ENCODE peak calls at places on chromosomes 5 and 9, in four cellular contexts. K is ELR, Q is kidney epithelial cell, B is neuronal stem cell. U is an unnamed sample.

GRCh38 chr9:111959468-111959941 is 62.9 kb downstream of the UGCG start:
- DNase-seq in K (peak), Q (peak), B (no peak), U (peak)

GRCh38 chr9:68547417-68547816 is 6.7 kb upstream of the TMEM252 start:
- DNase-seq in K (no peak), Q (no peak), B (no peak), U (no peak)

GRCh38 chr5:157670662-157671591 is at the start of gene C5orf52:
- DNase-seq in K (peak), Q (no peak), B (no peak), U (no peak)

GRCh38 chr5:175892401-175892800 is 21.0 kb downstream of the CPLX2 start:
- DNase-seq in K (no peak), Q (no peak), B (no peak), U (no peak)

GRCh38 chr5:158589939-158590338 is 509.8 kb downstream of the EBF1 start:
- DNase-seq in K (no peak), Q (no peak), B (no peak), U (no peak)

GRCh38 chr5:79189439-79190234 is 46.3 kb upstream of the JMY start:
- DNase-seq in K (no peak), Q (no peak), B (no peak), U (no peak)

GRCh38 chr9:83537331-83538171 is 650 bp downstream of the FRMD3 start:
- DNase-seq in K (peak), Q (no peak), B (no peak), U (no peak)

GRCh38 chr9:125241863-125242739 is 958 bp upstream of the HSPA5 start:
- DNase-seq in K (no peak), Q (no peak), B (no peak), U (peak)

GRCh38 chr5:5244581-5244980 is 104.5 kb downstream of the ADAMTS16 start:
- DNase-seq in K (no peak), Q (no peak), B (no peak), U (no peak)

GRCh38 chr5:7850241-7850532 is 746 bp downstream of the CFAP90 start:
- DNase-seq in K (no peak), Q (no peak), B (no peak), U (no peak)

GRCh38 chr9:75200892-75201470 is 112.7 kb downstream of the OSTF1 start:
- DNase-seq in K (peak), Q (no peak), B (peak), U (peak)

GRCh38 chr5:168773231-168773630 is 194.1 kb upstream of the PANK3 start:
- DNase-seq in K (no peak), Q (no peak), B (no peak), U (no peak)

GRCh38 chr5:151056367-151057306 is 24.2 kb downstream of the TNIP1 start:
- DNase-seq in K (no peak), Q (no peak), B (no peak), U (no peak)

GRCh38 chr9:74773886-74774479 is 113.7 kb downstream of the TRPM6 start:
- DNase-seq in K (peak), Q (peak), B (peak), U (peak)

GRCh38 chr5:124842725-124843595 is 96.5 kb upstream of the ZNF608 start:
- DNase-seq in K (no peak), Q (no peak), B (no peak), U (no peak)

GRCh38 chr9:26170224-26170623 is 492.0 kb upstream of the TUSC1 start:
- DNase-seq in K (no peak), Q (no peak), B (no peak), U (no peak)

GRCh38 chr9:72185561-72185960 is 36.3 kb downstream of the GDA start:
- DNase-seq in K (no peak), Q (no peak), B (no peak), U (peak)

GRCh38 chr9:88722753-88723152 is 187.8 kb downstream of the NXNL2 start:
- DNase-seq in K (peak), Q (no peak), B (no peak), U (no peak)

GRCh38 chr5:137199966-137200365 is 299.2 kb downstream of the SPOCK1 start:
- DNase-seq in K (peak), Q (no peak), B (no peak), U (no peak)

GRCh38 chr9:127634021-127634420 is 21.9 kb downstream of the STXBP1 start:
- DNase-seq in K (no peak), Q (no peak), B (no peak), U (no peak)

GRCh38 chr9:81898851-81899250 is 29.4 kb upstream of the SPATA31D4 start:
- DNase-seq in K (no peak), Q (no peak), B (no peak), U (no peak)